ENCODE peak calls at places on chromosomes 11 and 22, in four cellular contexts. W is left ventricle myocardium inferior, M is NCI-H446 treated with DMSO at 0.1 percent for 48 hours, C is H54. Y is an unnamed sample.

GRCh38 chr22:20624161-20624616 is 116.8 kb downstream of the MED15 start:
- DNase-seq in C (no peak), M (no peak), W (no peak), Y (no peak)

GRCh38 chr11:23404225-23405160 is 544.2 kb upstream of the CCDC179 start:
- DNase-seq in M (no peak), C (no peak), W (peak), Y (no peak)

GRCh38 chr11:107562647-107563208 is 2.8 kb downstream of the ALKBH8 start:
- DNase-seq in M (no peak), C (peak), W (no peak), Y (no peak)

GRCh38 chr11:70271635-70271953 is 1.1 kb downstream of the PPFIA1 start:
- DNase-seq in M (no peak), W (no peak), C (no peak), Y (no peak)

GRCh38 chr22:23784215-23784732 is 2.5 kb upstream of the SMARCB1 start:
- DNase-seq in M (no peak), C (no peak), W (no peak), Y (no peak)

GRCh38 chr11:68727783-68728182 is 23.5 kb downstream of the TESMIN start:
- DNase-seq in W (no peak), M (no peak), C (no peak), Y (no peak)

GRCh38 chr22:19148417-19149046 is 1.6 kb downstream of the GSC2 start:
- DNase-seq in W (no peak), C (no peak), M (no peak), Y (no peak)

GRCh38 chr11:124311677-124312076 is 2.1 kb downstream of the OR8D1 start:
- DNase-seq in M (no peak), C (no peak), W (no peak), Y (no peak)

GRCh38 chr22:23774922-23775436 is 2.3 kb downstream of the MMP11 start:
- DNase-seq in W (no peak), M (no peak), C (no peak), Y (no peak)

GRCh38 chr11:41845066-41845465 is 385.6 kb upstream of the LRRC4C start:
- DNase-seq in W (no peak), M (no peak), C (no peak), Y (no peak)

GRCh38 chr11:60221706-60222105 is 21.2 kb downstream of the MS4A4E start:
- DNase-seq in M (no peak), C (no peak), W (no peak), Y (no peak)

GRCh38 chr11:2931771-2932738 is 2.8 kb upstream of the PHLDA2 start:
- DNase-seq in W (no peak), M (no peak), C (no peak), Y (no peak)

GRCh38 chr11:15602779-15603178 is 488.1 kb downstream of the INSC start:
- DNase-seq in W (no peak), M (no peak), C (no peak), Y (no peak)